ENCODE peak calls at places on chromosomes 6 and 20, in ten cellular contexts. One of them, this sample, is unnamed.

GRCh38 chr6:43478008-43478372 is 620 bp downstream of the TJAP1 start:
- DNase-seq in NCI-H226: no peak
- DNase-seq in lower lobe of right lung: no peak
- DNase-seq in stimulated activated naive B cell treated with anti-CD40 and anti-IgM and Interleukin-4, amounts not matched to agents 10 μg/mL and 1 μg/mL and 100 μg/mL, for 72 hours: no peak
- DNase-seq in AG09319: no peak
- DNase-seq in DMS 273 treated with DMSO at 0.1 percent for 48 hours: peak; percentile 17
- DNase-seq in A549: no peak
- DNase-seq in left cardiac atrium: no peak
- DNase-seq in smooth muscle cell of the brain vasculature: no peak
- DNase-seq in type B pancreatic cell: no peak
- DNase-seq in this sample: no peak

GRCh38 chr6:155782320-155782730 is 326.7 kb upstream of the NOX3 start:
- DNase-seq in NCI-H226: peak; percentile 52
- DNase-seq in lower lobe of right lung: no peak
- DNase-seq in stimulated activated naive B cell treated with anti-CD40 and anti-IgM and Interleukin-4, amounts not matched to agents 10 μg/mL and 1 μg/mL and 100 μg/mL, for 72 hours: no peak
- DNase-seq in AG09319: peak; percentile 25
- DNase-seq in DMS 273 treated with DMSO at 0.1 percent for 48 hours: no peak
- DNase-seq in A549: peak; percentile 19
- DNase-seq in left cardiac atrium: no peak
- DNase-seq in smooth muscle cell of the brain vasculature: no peak
- DNase-seq in type B pancreatic cell: no peak
- DNase-seq in this sample: no peak

GRCh38 chr20:53402233-53403005 is 191.2 kb downstream of the ZNF217 start:
- DNase-seq in NCI-H226: no peak
- DNase-seq in lower lobe of right lung: no peak
- DNase-seq in stimulated activated naive B cell treated with anti-CD40 and anti-IgM and Interleukin-4, amounts not matched to agents 10 μg/mL and 1 μg/mL and 100 μg/mL, for 72 hours: no peak
- DNase-seq in AG09319: no peak
- DNase-seq in DMS 273 treated with DMSO at 0.1 percent for 48 hours: no peak
- DNase-seq in A549: no peak
- DNase-seq in left cardiac atrium: no peak
- DNase-seq in smooth muscle cell of the brain vasculature: no peak
- DNase-seq in type B pancreatic cell: no peak
- DNase-seq in this sample: no peak

GRCh38 chr20:1317545-1318255 is 11.2 kb downstream of the SDCBP2 start:
- DNase-seq in NCI-H226: no peak
- DNase-seq in lower lobe of right lung: no peak
- DNase-seq in stimulated activated naive B cell treated with anti-CD40 and anti-IgM and Interleukin-4, amounts not matched to agents 10 μg/mL and 1 μg/mL and 100 μg/mL, for 72 hours: no peak
- DNase-seq in AG09319: no peak
- DNase-seq in DMS 273 treated with DMSO at 0.1 percent for 48 hours: no peak
- DNase-seq in A549: no peak
- DNase-seq in left cardiac atrium: no peak
- DNase-seq in smooth muscle cell of the brain vasculature: no peak
- DNase-seq in type B pancreatic cell: no peak
- DNase-seq in this sample: no peak

GRCh38 chr6:39892490-39893129 is 41.7 kb downstream of the MOCS1 start:
- DNase-seq in NCI-H226: peak; percentile 48
- DNase-seq in lower lobe of right lung: peak; percentile 73
- DNase-seq in stimulated activated naive B cell treated with anti-CD40 and anti-IgM and Interleukin-4, amounts not matched to agents 10 μg/mL and 1 μg/mL and 100 μg/mL, for 72 hours: peak; percentile 20
- DNase-seq in AG09319: peak; percentile 27
- DNase-seq in DMS 273 treated with DMSO at 0.1 percent for 48 hours: peak; percentile 5
- DNase-seq in A549: peak; percentile 26
- DNase-seq in left cardiac atrium: peak; percentile 76
- DNase-seq in smooth muscle cell of the brain vasculature: no peak
- DNase-seq in type B pancreatic cell: no peak
- DNase-seq in this sample: no peak

GRCh38 chr6:30685157-30685976 is 1.1 kb downstream of the PPP1R18 start:
- DNase-seq in NCI-H226: no peak
- DNase-seq in lower lobe of right lung: no peak
- DNase-seq in stimulated activated naive B cell treated with anti-CD40 and anti-IgM and Interleukin-4, amounts not matched to agents 10 μg/mL and 1 μg/mL and 100 μg/mL, for 72 hours: no peak
- DNase-seq in AG09319: no peak
- DNase-seq in DMS 273 treated with DMSO at 0.1 percent for 48 hours: no peak
- DNase-seq in A549: no peak
- DNase-seq in left cardiac atrium: peak; percentile 45
- DNase-seq in smooth muscle cell of the brain vasculature: no peak
- DNase-seq in type B pancreatic cell: no peak
- DNase-seq in this sample: peak; percentile 38

GRCh38 chr6:128209771-128210170 is 308.9 kb upstream of the THEMIS start:
- DNase-seq in NCI-H226: peak; percentile 86
- DNase-seq in lower lobe of right lung: no peak
- DNase-seq in stimulated activated naive B cell treated with anti-CD40 and anti-IgM and Interleukin-4, amounts not matched to agents 10 μg/mL and 1 μg/mL and 100 μg/mL, for 72 hours: no peak
- DNase-seq in AG09319: no peak
- DNase-seq in DMS 273 treated with DMSO at 0.1 percent for 48 hours: no peak
- DNase-seq in A549: no peak
- DNase-seq in left cardiac atrium: no peak
- DNase-seq in smooth muscle cell of the brain vasculature: peak; percentile 24
- DNase-seq in type B pancreatic cell: no peak
- DNase-seq in this sample: no peak

GRCh38 chr20:43955244-43956191 is 40.9 kb downstream of the TOX2 start:
- DNase-seq in NCI-H226: peak; percentile 91
- DNase-seq in lower lobe of right lung: no peak
- DNase-seq in stimulated activated naive B cell treated with anti-CD40 and anti-IgM and Interleukin-4, amounts not matched to agents 10 μg/mL and 1 μg/mL and 100 μg/mL, for 72 hours: peak; percentile 25
- DNase-seq in AG09319: peak; percentile 87
- DNase-seq in DMS 273 treated with DMSO at 0.1 percent for 48 hours: no peak
- DNase-seq in A549: peak; percentile 66
- DNase-seq in left cardiac atrium: no peak
- DNase-seq in smooth muscle cell of the brain vasculature: no peak
- DNase-seq in type B pancreatic cell: no peak
- DNase-seq in this sample: peak; percentile 74

GRCh38 chr6:144655376-144655775 is 370.2 kb downstream of the UTRN start:
- DNase-seq in NCI-H226: no peak
- DNase-seq in lower lobe of right lung: no peak
- DNase-seq in stimulated activated naive B cell treated with anti-CD40 and anti-IgM and Interleukin-4, amounts not matched to agents 10 μg/mL and 1 μg/mL and 100 μg/mL, for 72 hours: no peak
- DNase-seq in AG09319: no peak
- DNase-seq in DMS 273 treated with DMSO at 0.1 percent for 48 hours: no peak
- DNase-seq in A549: no peak
- DNase-seq in left cardiac atrium: no peak
- DNase-seq in smooth muscle cell of the brain vasculature: no peak
- DNase-seq in type B pancreatic cell: no peak
- DNase-seq in this sample: no peak

GRCh38 chr6:152595507-152595906 is 41.7 kb downstream of the SYNE1 start:
- DNase-seq in NCI-H226: peak; percentile 18
- DNase-seq in lower lobe of right lung: no peak
- DNase-seq in stimulated activated naive B cell treated with anti-CD40 and anti-IgM and Interleukin-4, amounts not matched to agents 10 μg/mL and 1 μg/mL and 100 μg/mL, for 72 hours: no peak
- DNase-seq in AG09319: no peak
- DNase-seq in DMS 273 treated with DMSO at 0.1 percent for 48 hours: no peak
- DNase-seq in A549: no peak
- DNase-seq in left cardiac atrium: no peak
- DNase-seq in smooth muscle cell of the brain vasculature: no peak
- DNase-seq in type B pancreatic cell: no peak
- DNase-seq in this sample: no peak

GRCh38 chr20:56916345-56916622 is 287.2 kb downstream of the TFAP2C start:
- DNase-seq in NCI-H226: no peak
- DNase-seq in lower lobe of right lung: no peak
- DNase-seq in stimulated activated naive B cell treated with anti-CD40 and anti-IgM and Interleukin-4, amounts not matched to agents 10 μg/mL and 1 μg/mL and 100 μg/mL, for 72 hours: no peak
- DNase-seq in AG09319: no peak
- DNase-seq in DMS 273 treated with DMSO at 0.1 percent for 48 hours: no peak
- DNase-seq in A549: no peak
- DNase-seq in left cardiac atrium: no peak
- DNase-seq in smooth muscle cell of the brain vasculature: no peak
- DNase-seq in type B pancreatic cell: no peak
- DNase-seq in this sample: no peak

GRCh38 chr6:45606831-45607400 is 229.2 kb upstream of the SUPT3H start:
- DNase-seq in NCI-H226: no peak
- DNase-seq in lower lobe of right lung: no peak
- DNase-seq in stimulated activated naive B cell treated with anti-CD40 and anti-IgM and Interleukin-4, amounts not matched to agents 10 μg/mL and 1 μg/mL and 100 μg/mL, for 72 hours: no peak
- DNase-seq in AG09319: no peak
- DNase-seq in DMS 273 treated with DMSO at 0.1 percent for 48 hours: no peak
- DNase-seq in A549: no peak
- DNase-seq in left cardiac atrium: no peak
- DNase-seq in smooth muscle cell of the brain vasculature: no peak
- DNase-seq in type B pancreatic cell: no peak
- DNase-seq in this sample: no peak

GRCh38 chr20:46093531-46093930 is 3.8 kb upstream of the NCOA5 start:
- DNase-seq in NCI-H226: no peak
- DNase-seq in lower lobe of right lung: no peak
- DNase-seq in stimulated activated naive B cell treated with anti-CD40 and anti-IgM and Interleukin-4, amounts not matched to agents 10 μg/mL and 1 μg/mL and 100 μg/mL, for 72 hours: no peak
- DNase-seq in AG09319: no peak
- DNase-seq in DMS 273 treated with DMSO at 0.1 percent for 48 hours: no peak
- DNase-seq in A549: no peak
- DNase-seq in left cardiac atrium: no peak
- DNase-seq in smooth muscle cell of the brain vasculature: no peak
- DNase-seq in type B pancreatic cell: no peak
- DNase-seq in this sample: no peak

GRCh38 chr20:64110411-64111068 is 3.2 kb upstream of the NPBWR2 start:
- DNase-seq in NCI-H226: no peak
- DNase-seq in lower lobe of right lung: peak; percentile 30
- DNase-seq in stimulated activated naive B cell treated with anti-CD40 and anti-IgM and Interleukin-4, amounts not matched to agents 10 μg/mL and 1 μg/mL and 100 μg/mL, for 72 hours: peak; percentile 0
- DNase-seq in AG09319: no peak
- DNase-seq in DMS 273 treated with DMSO at 0.1 percent for 48 hours: no peak
- DNase-seq in A549: no peak
- DNase-seq in left cardiac atrium: no peak
- DNase-seq in smooth muscle cell of the brain vasculature: no peak
- DNase-seq in type B pancreatic cell: peak; percentile 63
- DNase-seq in this sample: no peak

GRCh38 chr6:142112451-142113061 is 20.2 kb upstream of the GJE1 start:
- DNase-seq in NCI-H226: peak; percentile 35
- DNase-seq in lower lobe of right lung: peak; percentile 67
- DNase-seq in stimulated activated naive B cell treated with anti-CD40 and anti-IgM and Interleukin-4, amounts not matched to agents 10 μg/mL and 1 μg/mL and 100 μg/mL, for 72 hours: peak; percentile 26
- DNase-seq in AG09319: peak; percentile 53
- DNase-seq in DMS 273 treated with DMSO at 0.1 percent for 48 hours: peak; percentile 4
- DNase-seq in A549: peak; percentile 23
- DNase-seq in left cardiac atrium: peak; percentile 75
- DNase-seq in smooth muscle cell of the brain vasculature: peak; percentile 59
- DNase-seq in type B pancreatic cell: peak; percentile 68
- DNase-seq in this sample: no peak

This sample was measured in GM06990.